ENCODE peak calls at places on chromosomes 3 and 15, in ten cellular contexts. One of them, this sample, is unnamed.

GRCh38 chr15:62940755-62941361 is 101.7 kb upstream of the TPM1 start:
- DNase-seq in upper lobe of right lung: no peak
- DNase-seq in HAP-1: no peak
- DNase-seq in HepG2: no peak
- DNase-seq in cardiac fibroblast: peak
- DNase-seq in effector memory CD4-positive, alpha-beta T cell: no peak
- DNase-seq in prostate gland: no peak
- DNase-seq in body of pancreas: peak
- DNase-seq in thyroid gland: peak
- DNase-seq in endothelial cell of umbilical vein: peak
- DNase-seq in this sample: no peak

GRCh38 chr15:96586901-96587300 is 256.4 kb downstream of the NR2F2 start:
- DNase-seq in upper lobe of right lung: no peak
- DNase-seq in HAP-1: no peak
- DNase-seq in HepG2: no peak
- DNase-seq in cardiac fibroblast: no peak
- DNase-seq in effector memory CD4-positive, alpha-beta T cell: no peak
- DNase-seq in prostate gland: no peak
- DNase-seq in body of pancreas: no peak
- DNase-seq in thyroid gland: no peak
- DNase-seq in endothelial cell of umbilical vein: no peak
- DNase-seq in this sample: no peak

GRCh38 chr15:101033801-101034200 is 114.6 kb downstream of the LRRK1 start:
- DNase-seq in upper lobe of right lung: no peak
- DNase-seq in HAP-1: no peak
- DNase-seq in HepG2: no peak
- DNase-seq in cardiac fibroblast: no peak
- DNase-seq in effector memory CD4-positive, alpha-beta T cell: no peak
- DNase-seq in prostate gland: no peak
- DNase-seq in body of pancreas: no peak
- DNase-seq in thyroid gland: no peak
- DNase-seq in endothelial cell of umbilical vein: no peak
- DNase-seq in this sample: no peak

GRCh38 chr15:94231728-94232086 is 346 bp downstream of the MCTP2 start:
- DNase-seq in upper lobe of right lung: no peak
- DNase-seq in HAP-1: no peak
- DNase-seq in HepG2: peak
- DNase-seq in cardiac fibroblast: no peak
- DNase-seq in effector memory CD4-positive, alpha-beta T cell: no peak
- DNase-seq in prostate gland: no peak
- DNase-seq in body of pancreas: no peak
- DNase-seq in thyroid gland: peak
- DNase-seq in endothelial cell of umbilical vein: no peak
- DNase-seq in this sample: no peak

GRCh38 chr15:33137101-33137500 is 57.4 kb downstream of the FMN1 start:
- DNase-seq in upper lobe of right lung: no peak
- DNase-seq in HAP-1: no peak
- DNase-seq in HepG2: no peak
- DNase-seq in cardiac fibroblast: no peak
- DNase-seq in effector memory CD4-positive, alpha-beta T cell: no peak
- DNase-seq in prostate gland: no peak
- DNase-seq in body of pancreas: no peak
- DNase-seq in thyroid gland: no peak
- DNase-seq in endothelial cell of umbilical vein: no peak
- DNase-seq in this sample: no peak

GRCh38 chr3:174325834-174326705 is 533.1 kb upstream of the NAALADL2 start:
- DNase-seq in upper lobe of right lung: no peak
- DNase-seq in HAP-1: no peak
- DNase-seq in HepG2: no peak
- DNase-seq in cardiac fibroblast: peak
- DNase-seq in effector memory CD4-positive, alpha-beta T cell: no peak
- DNase-seq in prostate gland: no peak
- DNase-seq in body of pancreas: no peak
- DNase-seq in thyroid gland: no peak
- DNase-seq in endothelial cell of umbilical vein: no peak
- DNase-seq in this sample: no peak

GRCh38 chr3:124351430-124352142 is 359.7 kb upstream of the ROPN1 start:
- DNase-seq in upper lobe of right lung: no peak
- DNase-seq in HAP-1: peak
- DNase-seq in HepG2: peak
- DNase-seq in cardiac fibroblast: peak
- DNase-seq in effector memory CD4-positive, alpha-beta T cell: no peak
- DNase-seq in prostate gland: peak
- DNase-seq in body of pancreas: peak
- DNase-seq in thyroid gland: peak
- DNase-seq in endothelial cell of umbilical vein: peak
- DNase-seq in this sample: peak

GRCh38 chr3:2516762-2517441 is 418.2 kb downstream of the CNTN4 start:
- DNase-seq in upper lobe of right lung: no peak
- DNase-seq in HAP-1: no peak
- DNase-seq in HepG2: no peak
- DNase-seq in cardiac fibroblast: no peak
- DNase-seq in effector memory CD4-positive, alpha-beta T cell: no peak
- DNase-seq in prostate gland: no peak
- DNase-seq in body of pancreas: no peak
- DNase-seq in thyroid gland: no peak
- DNase-seq in endothelial cell of umbilical vein: no peak
- DNase-seq in this sample: no peak

GRCh38 chr3:197547206-197547605 is 8.6 kb downstream of the BDH1 start:
- DNase-seq in upper lobe of right lung: no peak
- DNase-seq in HAP-1: no peak
- DNase-seq in HepG2: no peak
- DNase-seq in cardiac fibroblast: no peak
- DNase-seq in effector memory CD4-positive, alpha-beta T cell: no peak
- DNase-seq in prostate gland: no peak
- DNase-seq in body of pancreas: peak
- DNase-seq in thyroid gland: no peak
- DNase-seq in endothelial cell of umbilical vein: no peak
- DNase-seq in this sample: no peak
- H3K4me3 ChIP-seq in upper lobe of right lung: no peak
- H3K4me3 ChIP-seq in HAP-1: no peak
- H3K4me3 ChIP-seq in HepG2: no peak
- H3K4me3 ChIP-seq in cardiac fibroblast: no peak
- H3K4me3 ChIP-seq in effector memory CD4-positive, alpha-beta T cell: no peak
- H3K4me3 ChIP-seq in prostate gland: no peak
- H3K4me3 ChIP-seq in body of pancreas: no peak
- H3K4me3 ChIP-seq in thyroid gland: no peak
- H3K4me3 ChIP-seq in endothelial cell of umbilical vein: no peak
- H3K4me3 ChIP-seq in this sample: no peak

GRCh38 chr15:74129411-74130088 is 836 bp upstream of the ISLR2 start:
- DNase-seq in upper lobe of right lung: no peak
- DNase-seq in HAP-1: no peak
- DNase-seq in HepG2: no peak
- DNase-seq in cardiac fibroblast: no peak
- DNase-seq in effector memory CD4-positive, alpha-beta T cell: no peak
- DNase-seq in prostate gland: no peak
- DNase-seq in body of pancreas: no peak
- DNase-seq in thyroid gland: no peak
- DNase-seq in endothelial cell of umbilical vein: no peak
- DNase-seq in this sample: no peak
- H3K4me3 ChIP-seq in upper lobe of right lung: no peak
- H3K4me3 ChIP-seq in HAP-1: no peak
- H3K4me3 ChIP-seq in HepG2: no peak
- H3K4me3 ChIP-seq in cardiac fibroblast: no peak
- H3K4me3 ChIP-seq in effector memory CD4-positive, alpha-beta T cell: no peak
- H3K4me3 ChIP-seq in prostate gland: no peak
- H3K4me3 ChIP-seq in body of pancreas: no peak
- H3K4me3 ChIP-seq in thyroid gland: no peak
- H3K4me3 ChIP-seq in endothelial cell of umbilical vein: no peak
- H3K4me3 ChIP-seq in this sample: no peak

GRCh38 chr3:141368925-141369794 is 856 bp downstream of the ZBTB38 start:
- DNase-seq in upper lobe of right lung: no peak
- DNase-seq in HAP-1: no peak
- DNase-seq in HepG2: no peak
- DNase-seq in cardiac fibroblast: peak
- DNase-seq in effector memory CD4-positive, alpha-beta T cell: no peak
- DNase-seq in prostate gland: no peak
- DNase-seq in body of pancreas: no peak
- DNase-seq in thyroid gland: no peak
- DNase-seq in endothelial cell of umbilical vein: peak
- DNase-seq in this sample: no peak
- H3K4me3 ChIP-seq in upper lobe of right lung: peak
- H3K4me3 ChIP-seq in HAP-1: no peak
- H3K4me3 ChIP-seq in HepG2: peak
- H3K4me3 ChIP-seq in cardiac fibroblast: peak
- H3K4me3 ChIP-seq in effector memory CD4-positive, alpha-beta T cell: no peak
- H3K4me3 ChIP-seq in prostate gland: peak
- H3K4me3 ChIP-seq in body of pancreas: no peak
- H3K4me3 ChIP-seq in thyroid gland: no peak
- H3K4me3 ChIP-seq in endothelial cell of umbilical vein: peak
- H3K4me3 ChIP-seq in this sample: peak

GRCh38 chr15:91021516-91022074 is 799 bp downstream of the VPS33B start:
- DNase-seq in upper lobe of right lung: no peak
- DNase-seq in HAP-1: no peak
- DNase-seq in HepG2: peak
- DNase-seq in cardiac fibroblast: peak
- DNase-seq in effector memory CD4-positive, alpha-beta T cell: no peak
- DNase-seq in prostate gland: no peak
- DNase-seq in body of pancreas: no peak
- DNase-seq in thyroid gland: no peak
- DNase-seq in endothelial cell of umbilical vein: no peak
- DNase-seq in this sample: no peak
- H3K4me3 ChIP-seq in upper lobe of right lung: peak
- H3K4me3 ChIP-seq in HAP-1: peak
- H3K4me3 ChIP-seq in HepG2: peak
- H3K4me3 ChIP-seq in cardiac fibroblast: peak
- H3K4me3 ChIP-seq in effector memory CD4-positive, alpha-beta T cell: peak
- H3K4me3 ChIP-seq in prostate gland: peak
- H3K4me3 ChIP-seq in body of pancreas: peak
- H3K4me3 ChIP-seq in thyroid gland: peak
- H3K4me3 ChIP-seq in endothelial cell of umbilical vein: peak
- H3K4me3 ChIP-seq in this sample: peak

DNA sequence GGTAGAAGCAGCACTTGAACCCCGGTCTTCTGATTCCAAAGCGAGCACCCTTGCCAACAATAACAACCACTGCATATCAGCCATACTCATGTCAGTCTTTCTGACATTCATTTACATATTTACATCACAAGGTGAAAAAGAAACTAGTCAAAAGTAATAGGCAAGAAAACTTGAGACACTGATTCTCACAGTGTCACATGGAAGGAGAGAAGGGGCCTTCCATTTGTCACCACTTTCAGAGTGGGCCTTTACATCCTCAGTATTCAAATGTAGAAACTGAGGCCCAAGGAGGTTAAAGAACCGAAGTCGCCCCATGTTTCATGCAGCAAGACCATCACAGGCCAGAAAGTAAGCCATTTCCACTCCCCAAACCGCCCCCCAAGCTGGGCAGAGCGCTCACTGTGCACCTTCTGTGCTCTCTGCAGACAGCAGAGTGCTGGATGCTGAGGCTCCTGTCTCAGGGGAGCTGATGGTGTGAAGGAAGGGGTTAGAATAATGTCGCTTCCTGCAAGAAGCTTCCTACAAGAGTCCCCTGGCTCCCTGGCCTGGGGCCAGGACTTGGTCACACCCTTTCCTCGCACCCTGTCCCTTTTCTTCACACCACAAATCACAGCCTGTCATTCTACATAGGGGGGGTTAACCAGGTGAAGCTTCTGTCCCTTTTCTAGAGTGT is 260.1 kb downstream of the UACA start:
- DNase-seq in upper lobe of right lung: peak
- DNase-seq in HAP-1: no peak
- DNase-seq in HepG2: no peak
- DNase-seq in cardiac fibroblast: no peak
- DNase-seq in effector memory CD4-positive, alpha-beta T cell: no peak
- DNase-seq in prostate gland: no peak
- DNase-seq in body of pancreas: no peak
- DNase-seq in thyroid gland: no peak
- DNase-seq in endothelial cell of umbilical vein: no peak
- DNase-seq in this sample: no peak
- H3K4me3 ChIP-seq in upper lobe of right lung: no peak
- H3K4me3 ChIP-seq in HAP-1: no peak
- H3K4me3 ChIP-seq in HepG2: no peak
- H3K4me3 ChIP-seq in cardiac fibroblast: no peak
- H3K4me3 ChIP-seq in effector memory CD4-positive, alpha-beta T cell: peak
- H3K4me3 ChIP-seq in prostate gland: no peak
- H3K4me3 ChIP-seq in body of pancreas: no peak
- H3K4me3 ChIP-seq in thyroid gland: no peak
- H3K4me3 ChIP-seq in endothelial cell of umbilical vein: no peak
- H3K4me3 ChIP-seq in this sample: no peak

DNA sequence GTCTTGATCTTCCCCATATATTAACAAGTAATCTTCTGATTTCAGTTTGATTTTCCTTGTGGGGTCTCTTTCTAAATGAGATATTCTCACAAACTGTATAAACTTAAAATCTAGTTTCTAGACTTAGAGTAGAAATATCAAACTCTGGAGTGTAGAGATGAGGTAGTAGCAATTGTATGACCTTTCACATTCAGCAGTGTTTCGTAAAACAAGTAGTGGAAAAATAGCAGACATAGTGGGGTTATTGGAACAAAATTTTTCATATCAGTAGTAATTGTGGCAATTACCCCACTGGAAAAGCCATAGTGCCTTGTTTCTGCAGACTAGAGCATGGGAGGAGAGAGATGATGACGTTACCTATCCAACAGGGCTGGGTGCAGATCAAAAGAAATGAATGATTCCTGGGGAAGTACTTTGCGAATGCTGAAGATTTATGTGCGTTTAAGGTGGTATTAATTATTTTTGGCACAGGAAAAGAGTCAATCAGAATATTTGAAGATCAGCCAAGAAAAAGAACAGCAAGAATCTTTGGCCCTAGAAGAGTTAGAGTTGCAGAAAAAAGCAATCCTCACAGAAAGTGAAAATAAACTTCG is 147.0 kb upstream of the LRRFIP2 start:
- DNase-seq in upper lobe of right lung: no peak
- DNase-seq in HAP-1: no peak
- DNase-seq in HepG2: no peak
- DNase-seq in cardiac fibroblast: peak
- DNase-seq in effector memory CD4-positive, alpha-beta T cell: no peak
- DNase-seq in prostate gland: no peak
- DNase-seq in body of pancreas: no peak
- DNase-seq in thyroid gland: no peak
- DNase-seq in endothelial cell of umbilical vein: peak
- DNase-seq in this sample: no peak
- H3K4me3 ChIP-seq in upper lobe of right lung: no peak
- H3K4me3 ChIP-seq in HAP-1: no peak
- H3K4me3 ChIP-seq in HepG2: no peak
- H3K4me3 ChIP-seq in cardiac fibroblast: no peak
- H3K4me3 ChIP-seq in effector memory CD4-positive, alpha-beta T cell: no peak
- H3K4me3 ChIP-seq in prostate gland: no peak
- H3K4me3 ChIP-seq in body of pancreas: no peak
- H3K4me3 ChIP-seq in thyroid gland: no peak
- H3K4me3 ChIP-seq in endothelial cell of umbilical vein: no peak
- H3K4me3 ChIP-seq in this sample: no peak

DNA sequence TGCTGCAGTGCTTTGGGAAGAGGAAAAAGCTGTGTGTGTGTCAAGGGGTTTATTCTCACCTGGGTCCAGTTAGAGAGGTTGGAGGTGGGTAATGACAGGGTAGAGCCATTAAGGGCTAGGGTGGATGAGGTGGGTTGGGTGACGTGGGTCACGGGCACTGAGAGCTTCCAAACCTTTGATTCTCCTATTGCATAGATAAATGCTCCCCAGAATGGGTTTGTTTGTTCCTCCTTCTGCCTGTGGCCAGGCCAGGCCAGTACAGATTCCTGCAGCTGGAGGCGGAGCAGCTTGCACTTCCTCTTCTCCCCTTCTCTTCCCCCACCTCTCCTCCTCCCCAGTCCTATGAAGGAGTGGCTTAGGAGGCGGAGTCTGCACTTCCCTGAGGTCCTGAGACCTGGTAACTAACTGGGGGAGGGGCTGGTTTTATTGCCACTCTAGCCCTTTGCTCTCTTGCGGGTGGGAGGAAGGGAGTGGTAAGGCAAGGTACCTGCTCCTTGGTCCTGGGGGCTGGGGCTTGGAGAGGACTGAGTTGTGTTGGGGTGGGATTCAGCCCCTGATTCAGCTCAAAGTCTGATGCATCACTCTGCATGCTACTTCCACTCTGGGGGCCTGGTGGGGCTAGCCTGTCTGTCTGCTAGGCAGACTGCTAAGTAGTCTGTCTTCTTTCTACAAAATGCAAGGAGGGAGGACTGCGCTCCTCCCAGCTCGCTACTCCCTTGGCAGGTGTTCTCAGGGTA is 3.5 kb downstream of the SPINT1 start:
- DNase-seq in upper lobe of right lung: peak
- DNase-seq in HAP-1: peak
- DNase-seq in HepG2: peak
- DNase-seq in cardiac fibroblast: peak
- DNase-seq in effector memory CD4-positive, alpha-beta T cell: no peak
- DNase-seq in prostate gland: peak
- DNase-seq in body of pancreas: peak
- DNase-seq in thyroid gland: peak
- DNase-seq in endothelial cell of umbilical vein: no peak
- DNase-seq in this sample: peak
- H3K4me3 ChIP-seq in upper lobe of right lung: peak
- H3K4me3 ChIP-seq in HAP-1: no peak
- H3K4me3 ChIP-seq in HepG2: peak
- H3K4me3 ChIP-seq in cardiac fibroblast: no peak
- H3K4me3 ChIP-seq in effector memory CD4-positive, alpha-beta T cell: no peak
- H3K4me3 ChIP-seq in prostate gland: peak
- H3K4me3 ChIP-seq in body of pancreas: no peak
- H3K4me3 ChIP-seq in thyroid gland: no peak
- H3K4me3 ChIP-seq in endothelial cell of umbilical vein: no peak
- H3K4me3 ChIP-seq in this sample: peak

This sample was measured in Caco-2.